ENCODE peak calls at places on chromosomes 1 and 21, in eight cellular contexts. M is uterus, V is cardiac muscle cell, T is body of pancreas, N is astrocyte of the spinal cord, W is HFF-Myc, Z is brain microvascular endothelial cell, D is OCI-LY7. X is an unnamed sample.

GRCh38 chr21:17438642-17439041 is 74.2 kb upstream of the CXADR start:
- DNase-seq in M (no peak), V (no peak), T (no peak), N (peak; percentile 32), W (no peak), Z (no peak), D (no peak), X (no peak)

GRCh38 chr1:231806623-231807470 is 180.3 kb downstream of the DISC1 start:
- DNase-seq in M (no peak), V (peak; percentile 58), T (peak; percentile 27), N (no peak), W (no peak), Z (peak; percentile 43), D (peak; percentile 37), X (no peak)

GRCh38 chr1:28983509-28984310 is 69.3 kb downstream of the EPB41 start:
- DNase-seq in M (no peak), V (no peak), T (peak; percentile 72), N (no peak), W (no peak), Z (no peak), D (no peak), X (no peak)

GRCh38 chr1:102186541-102186940 is 189.8 kb upstream of the OLFM3 start:
- DNase-seq in M (no peak), V (no peak), T (no peak), N (no peak), W (no peak), Z (no peak), D (no peak), X (no peak)

GRCh38 chr1:47184771-47185677 is 4.8 kb downstream of the PDZK1IP1 start:
- DNase-seq in M (no peak), V (no peak), T (no peak), N (no peak), W (no peak), Z (no peak), D (no peak), X (no peak)

GRCh38 chr1:213162862-213163261 is 111.8 kb downstream of the RPS6KC1 start:
- DNase-seq in M (no peak), V (no peak), T (no peak), N (no peak), W (no peak), Z (no peak), D (no peak), X (no peak)

GRCh38 chr1:190708418-190709057 is 230.9 kb upstream of the BRINP3 start:
- DNase-seq in M (no peak), V (no peak), T (no peak), N (no peak), W (no peak), Z (no peak), D (no peak), X (no peak)

GRCh38 chr1:29281531-29281930 is 45.2 kb downstream of the PTPRU start:
- DNase-seq in M (no peak), V (no peak), T (no peak), N (no peak), W (no peak), Z (no peak), D (no peak), X (no peak)

GRCh38 chr21:43318841-43319781 is 107.8 kb downstream of the SIK1 start:
- DNase-seq in M (no peak), V (peak; percentile 56), T (no peak), N (peak; percentile 30), W (no peak), Z (peak; percentile 80), D (peak; percentile 31), X (no peak)

GRCh38 chr1:211469938-211470529 is 21.9 kb downstream of the RD3 start:
- DNase-seq in M (peak; percentile 77), V (peak; percentile 81), T (peak; percentile 93), N (peak; percentile 72), W (peak; percentile 31), Z (peak; percentile 84), D (peak; percentile 48), X (peak; percentile 44)

GRCh38 chr1:186530104-186530503 is 69.2 kb upstream of the PDC start:
- DNase-seq in M (no peak), V (peak; percentile 21), T (no peak), N (peak; percentile 15), W (no peak), Z (peak; percentile 51), D (no peak), X (no peak)

GRCh38 chr1:206459703-206460102 is 10.6 kb upstream of the IKBKE start:
- DNase-seq in M (no peak), V (no peak), T (no peak), N (no peak), W (no peak), Z (no peak), D (no peak), X (no peak)

GRCh38 chr1:206463137-206463536 is 7.1 kb upstream of the IKBKE start:
- DNase-seq in M (no peak), V (no peak), T (no peak), N (no peak), W (no peak), Z (no peak), D (no peak), X (no peak)

GRCh38 chr1:206463911-206464310 is 6.4 kb upstream of the IKBKE start:
- DNase-seq in M (no peak), V (no peak), T (no peak), N (no peak), W (no peak), Z (no peak), D (no peak), X (no peak)

GRCh38 chr1:206460846-206461426 is 9.3 kb upstream of the IKBKE start:
- DNase-seq in M (no peak), V (peak; percentile 76), T (no peak), N (no peak), W (no peak), Z (no peak), D (no peak), X (no peak)

DNA sequence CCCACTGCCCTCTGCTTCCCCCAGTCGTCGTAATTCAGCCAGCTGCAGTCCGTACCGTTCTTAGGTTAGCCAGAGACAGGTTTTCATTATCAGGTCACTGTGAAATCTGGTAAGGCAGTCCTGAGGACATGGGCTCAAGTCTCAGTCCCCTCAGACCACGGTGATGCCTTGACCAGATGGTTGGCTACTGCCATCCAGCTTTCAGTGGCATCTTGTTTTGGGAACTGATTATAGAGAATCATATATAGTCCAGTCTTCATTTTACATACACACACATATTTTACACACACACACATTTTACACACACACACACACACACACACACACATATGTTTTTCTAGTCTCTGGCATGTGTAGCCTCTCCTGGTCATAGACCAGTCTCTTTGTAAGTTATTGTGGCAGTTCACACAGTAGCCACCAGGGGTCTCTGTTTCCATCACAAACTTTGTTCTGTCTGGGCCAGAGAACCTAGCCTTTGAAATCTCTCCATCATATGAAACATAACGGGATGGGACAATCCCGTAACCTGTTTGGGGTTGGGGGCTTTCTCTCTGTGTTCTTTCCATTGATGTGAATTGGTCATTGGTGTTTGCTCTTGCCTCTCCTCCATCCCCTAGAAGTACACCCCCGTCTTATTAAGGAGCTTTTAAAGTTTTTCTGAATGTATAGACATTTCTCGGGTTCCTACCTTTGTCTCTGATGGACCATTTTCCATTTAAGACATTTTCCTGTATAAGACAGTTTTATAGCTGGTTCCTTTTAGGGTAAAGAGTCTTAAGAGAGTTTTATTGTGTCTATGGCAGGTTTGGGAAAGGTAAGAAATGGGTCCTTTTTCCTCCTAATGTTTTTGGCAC is 8.4 kb upstream of the IKBKE start:
- DNase-seq in M (peak; percentile 81), V (peak; percentile 84), T (peak; percentile 82), N (peak; percentile 77), W (no peak), Z (peak; percentile 82), D (peak; percentile 80), X (peak; percentile 63)
- TF ChIP-seq CTCF in M (peak; percentile 68), V (peak; percentile 87), T (peak; percentile 60), N (peak; percentile 87), W (peak; percentile 85), Z (peak; percentile 87), D (peak; percentile 93), X (peak; percentile 87)

DNA sequence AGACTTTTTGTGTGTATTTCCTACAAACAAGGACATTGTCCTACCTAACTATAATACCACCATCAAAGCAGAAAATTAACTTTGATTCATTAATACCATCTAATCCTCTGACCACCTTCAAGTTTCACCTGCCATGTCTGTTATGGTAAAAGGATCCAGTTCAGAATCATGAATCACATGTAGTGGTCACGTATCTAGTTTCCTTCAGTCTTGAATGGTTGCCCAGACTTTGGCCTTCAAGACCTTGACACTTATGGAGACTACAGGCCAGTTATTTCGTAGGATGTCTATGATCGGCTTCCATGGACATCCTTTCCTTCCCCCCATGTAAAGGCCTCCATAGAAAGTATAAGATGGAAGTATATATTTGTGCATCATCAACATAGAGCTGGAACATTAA is 10.4 kb upstream of the IFNAR2 start:
- DNase-seq in M (no peak), V (no peak), T (no peak), N (no peak), W (no peak), Z (no peak), D (no peak), X (no peak)
- H3K4me3 ChIP-seq in M (no peak overlapping the region), V (no peak overlapping the region), T (no peak overlapping the region), N (no peak overlapping the region), W (no peak overlapping the region), Z (no peak overlapping the region), D (no peak overlapping the region), X (no peak overlapping the region)

DNA sequence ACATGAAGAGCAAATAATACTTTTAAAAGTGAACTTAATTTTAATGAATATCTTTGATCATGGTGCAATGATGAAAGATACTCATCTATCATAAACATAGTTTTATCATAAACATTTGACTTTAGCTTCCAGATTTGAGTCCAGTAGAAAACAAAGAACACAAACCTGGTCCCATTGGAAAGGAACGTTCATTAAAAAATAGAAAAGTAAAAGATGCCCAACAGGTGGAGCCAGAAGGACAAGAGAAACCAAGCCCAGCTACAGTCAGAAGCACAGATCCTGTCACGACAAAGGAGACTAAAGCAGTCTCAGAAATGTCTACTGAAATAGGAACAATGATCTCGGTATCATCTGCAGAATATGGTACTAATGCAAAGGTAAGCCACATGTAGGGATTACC is 55.6 kb upstream of the MYOCOS start:
- DNase-seq in M (no peak), V (peak; percentile 5), T (no peak), N (no peak), W (no peak), Z (no peak), D (no peak), X (no peak)
- TF ChIP-seq CTCF in M (no peak), V (no peak), T (no peak), N (peak; percentile 16), W (peak; percentile 4), Z (no peak), D (peak; percentile 34), X (peak; percentile 5)

DNA sequence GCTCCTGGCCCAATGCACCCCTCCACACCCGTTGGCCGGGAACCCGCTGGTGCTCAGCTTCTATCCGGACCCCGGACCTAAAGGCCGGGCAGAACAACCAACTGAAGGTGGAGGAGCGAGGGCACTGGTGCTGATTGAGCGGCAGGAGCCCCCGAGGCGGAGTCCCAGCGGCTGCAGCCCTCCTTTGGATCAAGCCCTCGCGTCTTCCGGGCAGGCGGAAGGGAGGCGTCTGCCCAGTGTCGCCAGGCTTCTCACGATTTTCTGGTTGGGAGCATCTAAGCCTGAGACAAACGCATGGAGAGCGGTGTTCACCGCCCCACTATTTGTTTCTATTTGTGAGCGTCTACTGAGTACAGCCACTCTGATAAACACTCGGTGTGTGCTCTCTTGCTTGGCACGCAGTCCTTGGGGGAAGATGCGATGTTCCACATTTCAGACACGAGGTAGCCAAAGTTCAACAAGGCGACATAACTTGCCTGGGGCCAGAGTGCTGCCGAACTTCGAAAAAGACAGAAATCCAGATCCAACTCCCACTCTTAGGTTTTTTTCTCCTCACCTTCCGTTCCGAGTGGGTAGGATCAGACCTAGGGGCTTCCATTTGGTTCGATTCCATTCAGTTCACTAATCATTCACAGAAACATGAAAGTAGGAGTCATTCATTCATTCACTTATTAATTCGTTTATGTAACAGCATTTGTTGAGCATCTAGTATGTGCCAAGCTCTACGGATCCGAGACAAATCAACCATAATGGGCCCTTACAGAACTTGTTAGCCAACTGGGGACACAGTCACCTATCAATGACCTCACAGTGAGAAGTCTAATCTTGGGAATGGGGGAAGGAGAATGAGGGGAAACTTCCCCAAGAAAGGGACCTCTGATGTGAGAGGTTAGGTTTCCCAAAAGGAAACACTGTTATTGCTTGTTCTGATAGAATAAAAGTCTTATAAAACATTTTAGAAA is 4.9 kb upstream of the DMRTA2 start:
- DNase-seq in M (no peak), V (no peak), T (no peak), N (no peak), W (no peak), Z (no peak), D (no peak), X (no peak)
- H3K4me3 ChIP-seq in M (no peak overlapping the region), V (no peak overlapping the region), T (no peak overlapping the region), N (no peak overlapping the region), W (no peak overlapping the region), Z (no peak overlapping the region), D (no peak overlapping the region), X (no peak overlapping the region)